ENCODE peak calls at places on chromosomes 6 and 20, in eight cellular contexts. B is AG04450; M is A549; S is KG1; N is iris pigment epithelial cell; P is activated CD8-positive, alpha-beta memory T cell treated with anti-CD3 and anti-CD28 coated beads, Interleukin-2, amount 50 U/mL, for 48 hours; H is HFF-Myc; O is pancreas. J is an unnamed sample.

GRCh38 chr6:1182722-1183521 is 129.0 kb upstream of the FOXQ1 start:
- DNase-seq in P (no peak), N (no peak), O (no peak), H (no peak), M (no peak), S (no peak), B (no peak), J (no peak)

GRCh38 chr6:163635731-163636344 is 221.3 kb downstream of the QKI start:
- DNase-seq in S (no peak), O (no peak), P (no peak), H (no peak), M (no peak), N (no peak), B (no peak), J (no peak)

GRCh38 chr6:85672623-85673022 is 29.9 kb upstream of the SYNCRIP start:
- DNase-seq in M (no peak), B (no peak), N (no peak), H (no peak), P (no peak), S (peak; percentile 24), O (no peak), J (no peak)

GRCh38 chr20:50491926-50492634 is 18.1 kb upstream of the PTPN1 start:
- DNase-seq in M (no peak), N (peak; percentile 67), H (no peak), S (no peak), P (no peak), B (no peak), O (no peak), J (no peak)

GRCh38 chr20:62979310-62979709 is 26.8 kb downstream of the SLC17A9 start:
- DNase-seq in O (no peak), M (no peak), S (no peak), P (no peak), H (no peak), N (no peak), B (no peak), J (no peak)

GRCh38 chr20:2955257-2955950 is 82.1 kb downstream of the PTPRA start:
- DNase-seq in M (no peak), P (no peak), O (no peak), S (no peak), B (no peak), H (no peak), N (peak; percentile 10), J (peak; percentile 80)

GRCh38 chr6:83381949-83382348 is 48.9 kb downstream of the ME1 start:
- DNase-seq in M (no peak), S (no peak), O (no peak), H (no peak), N (no peak), B (no peak), P (no peak), J (no peak)

GRCh38 chr20:59752704-59753460 is 148.5 kb downstream of the PHACTR3 start:
- DNase-seq in B (no peak), H (no peak), N (no peak), S (no peak), O (no peak), P (no peak), M (no peak), J (no peak)

GRCh38 chr6:50899306-50899840 is 80.7 kb downstream of the TFAP2B start:
- DNase-seq in B (no peak), N (peak; percentile 83), M (no peak), H (no peak), S (no peak), P (no peak), O (no peak), J (no peak)

GRCh38 chr6:129131282-129131681 is 248.3 kb downstream of the LAMA2 start:
- DNase-seq in B (no peak), S (no peak), M (no peak), O (no peak), P (no peak), H (no peak), N (peak; percentile 56), J (peak; percentile 20)

GRCh38 chr20:45782890-45783289 is 8.8 kb downstream of the WFDC3 start:
- DNase-seq in N (peak; percentile 25), M (no peak), O (no peak), S (no peak), H (no peak), B (no peak), P (no peak), J (no peak)

GRCh38 chr20:40551125-40551530 is 137.9 kb downstream of the MAFB start:
- DNase-seq in H (no peak), N (no peak), P (no peak), B (no peak), M (no peak), O (no peak), S (no peak), J (no peak)

GRCh38 chr6:42428326-42429041 is 23.2 kb downstream of the TRERF1 start:
- DNase-seq in N (no peak), S (no peak), P (peak; percentile 56), H (no peak), O (no peak), B (no peak), M (no peak), J (peak; percentile 81)

GRCh38 chr20:24584538-24585356 is 115.3 kb downstream of the SYNDIG1 start:
- DNase-seq in H (peak; percentile 2), M (no peak), S (no peak), B (no peak), O (no peak), P (no peak), N (peak; percentile 32), J (peak; percentile 22)

GRCh38 chr20:3330046-3330741 is 77.3 kb downstream of the DNAAF9 start:
- DNase-seq in P (no peak), N (peak; percentile 61), M (no peak), B (no peak), O (no peak), S (no peak), H (peak; percentile 21), J (no peak)

GRCh38 chr20:17795449-17796095 is 95.8 kb downstream of the BANF2 start:
- DNase-seq in M (no peak), O (no peak), H (no peak), S (no peak), N (no peak), B (no peak), P (no peak), J (peak; percentile 44)

GRCh38 chr20:5657190-5657872 is 92.9 kb upstream of the SHLD1 start:
- DNase-seq in S (no peak), P (no peak), H (peak; percentile 93), N (peak; percentile 99), M (peak; percentile 74), B (peak; percentile 91), O (no peak), J (peak; percentile 13)

GRCh38 chr20:31542201-31542842 is 28.1 kb downstream of the HM13 start:
- DNase-seq in S (no peak), P (no peak), H (no peak), M (no peak), B (no peak), N (no peak), O (no peak), J (no peak)

GRCh38 chr20:36585410-36586125 is 12.2 kb downstream of the TGIF2 start:
- DNase-seq in N (no peak), O (no peak), M (no peak), H (no peak), B (no peak), P (no peak), S (no peak), J (peak; percentile 11)

GRCh38 chr6:54802775-54803631 is 43.6 kb upstream of the FAM83B start:
- DNase-seq in B (no peak), P (no peak), O (no peak), S (no peak), M (no peak), H (peak; percentile 19), N (peak; percentile 85), J (peak; percentile 36)

GRCh38 chr20:2807019-2807418 is 6.6 kb upstream of the CPXM1 start:
- DNase-seq in S (no peak), H (no peak), M (no peak), B (no peak), P (peak; percentile 38), N (no peak), O (no peak), J (no peak)